ENCODE peak calls at places on chromosomes 6 and 20, in nine cellular contexts. W is BJ, Q is HepG2, V is endothelial cell of umbilical vein, T is tibial artery, H is heart left ventricle, X is WTC11, E is progenitor cell of endocrine pancreas, J is LNCaP clone FGC. F is an unnamed sample.

GRCh38 chr20:56032251-56032650 is 26.9 kb upstream of the CBLN4 start:
- DNase-seq in H (no peak), W (no peak), X (no peak), J (no peak), E (no peak), T (no peak), Q (no peak), V (no peak), F (no peak)

GRCh38 chr6:47407295-47408281 is 70.0 kb upstream of the CD2AP start:
- DNase-seq in V (no peak), X (no peak), H (no peak), T (no peak), J (no peak), Q (no peak), E (no peak), W (peak; percentile 5), F (no peak)

GRCh38 chr20:40536866-40537265 is 152.2 kb downstream of the MAFB start:
- DNase-seq in X (no peak), H (no peak), J (no peak), E (no peak), V (no peak), T (no peak), W (no peak), Q (no peak), F (no peak)

GRCh38 chr6:44859901-44860410 is 468.2 kb upstream of the RUNX2 start:
- DNase-seq in J (no peak), V (no peak), W (no peak), H (no peak), X (no peak), Q (no peak), E (no peak), T (no peak), F (no peak)

GRCh38 chr6:6090861-6091607 is 84.3 kb upstream of the NRN1 start:
- DNase-seq in J (no peak), E (no peak), W (no peak), X (no peak), T (no peak), H (no peak), Q (no peak), V (no peak), F (no peak)

GRCh38 chr6:1024587-1024986 is 287.3 kb upstream of the FOXQ1 start:
- DNase-seq in T (no peak), X (no peak), J (peak; percentile 85), W (peak; percentile 95), H (no peak), V (no peak), E (no peak), Q (peak; percentile 52), F (no peak)

GRCh38 chr6:13863699-13864155 is 49.4 kb upstream of the MCUR1 start:
- DNase-seq in E (no peak), Q (peak; percentile 25), X (no peak), J (no peak), V (no peak), H (no peak), W (no peak), T (no peak), F (no peak)

GRCh38 chr6:155993248-155993647 is 537.6 kb upstream of the NOX3 start:
- DNase-seq in E (no peak), T (no peak), X (no peak), V (no peak), J (no peak), Q (no peak), H (no peak), W (no peak), F (no peak)

GRCh38 chr20:50019466-50020256 is 36.9 kb downstream of the SNAI1 start:
- DNase-seq in Q (no peak), H (peak; percentile 75), E (no peak), T (no peak), X (no peak), V (no peak), J (peak; percentile 94), W (no peak), F (no peak)

GRCh38 chr6:143531720-143532504 is 20.4 kb upstream of the FUCA2 start:
- DNase-seq in T (no peak), J (no peak), V (no peak), Q (no peak), X (no peak), E (no peak), H (no peak), W (no peak), F (no peak)

GRCh38 chr6:139133272-139133671 is 1.6 kb upstream of the HECA start:
- DNase-seq in H (no peak), W (no peak), Q (peak; percentile 6), J (no peak), T (no peak), X (no peak), V (no peak), E (no peak), F (no peak)

GRCh38 chr6:101509556-101509955 is 116.0 kb downstream of the GRIK2 start:
- DNase-seq in W (peak; percentile 88), V (no peak), X (no peak), J (no peak), T (no peak), Q (no peak), E (no peak), H (no peak), F (no peak)

GRCh38 chr20:52539891-52540290 is 348.3 kb upstream of the ZFP64 start:
- DNase-seq in X (no peak), Q (no peak), J (no peak), V (no peak), E (no peak), H (no peak), T (no peak), W (no peak), F (no peak)

GRCh38 chr6:40999498-41000070 is 39.4 kb downstream of the UNC5CL start:
- DNase-seq in V (peak; percentile 44), H (peak; percentile 67), X (peak; percentile 72), J (no peak), T (peak; percentile 61), W (no peak), E (no peak), Q (peak; percentile 80), F (no peak)

GRCh38 chr20:32832664-32833063 is 12.9 kb downstream of the MAPRE1 start:
- DNase-seq in X (no peak), E (no peak), W (no peak), H (no peak), Q (no peak), T (no peak), V (no peak), J (no peak), F (no peak)

GRCh38 chr20:1932971-1933370 is 37.8 kb downstream of the SIRPA start:
- DNase-seq in Q (no peak), V (no peak), T (no peak), H (no peak), J (no peak), W (no peak), E (no peak), X (no peak), F (no peak)

GRCh38 chr6:123393333-123393732 is 243.4 kb downstream of the TRDN start:
- DNase-seq in J (peak; percentile 38), T (no peak), Q (peak; percentile 6), X (no peak), V (peak; percentile 12), H (no peak), W (no peak), E (no peak), F (no peak)
- TF ChIP-seq CTCF in J (peak; percentile 60), T (peak; percentile 26), Q (peak; percentile 26), X (no peak), V (no peak), H (no peak), W (no peak), E (peak; percentile 41), F (peak; percentile 68)

DNA sequence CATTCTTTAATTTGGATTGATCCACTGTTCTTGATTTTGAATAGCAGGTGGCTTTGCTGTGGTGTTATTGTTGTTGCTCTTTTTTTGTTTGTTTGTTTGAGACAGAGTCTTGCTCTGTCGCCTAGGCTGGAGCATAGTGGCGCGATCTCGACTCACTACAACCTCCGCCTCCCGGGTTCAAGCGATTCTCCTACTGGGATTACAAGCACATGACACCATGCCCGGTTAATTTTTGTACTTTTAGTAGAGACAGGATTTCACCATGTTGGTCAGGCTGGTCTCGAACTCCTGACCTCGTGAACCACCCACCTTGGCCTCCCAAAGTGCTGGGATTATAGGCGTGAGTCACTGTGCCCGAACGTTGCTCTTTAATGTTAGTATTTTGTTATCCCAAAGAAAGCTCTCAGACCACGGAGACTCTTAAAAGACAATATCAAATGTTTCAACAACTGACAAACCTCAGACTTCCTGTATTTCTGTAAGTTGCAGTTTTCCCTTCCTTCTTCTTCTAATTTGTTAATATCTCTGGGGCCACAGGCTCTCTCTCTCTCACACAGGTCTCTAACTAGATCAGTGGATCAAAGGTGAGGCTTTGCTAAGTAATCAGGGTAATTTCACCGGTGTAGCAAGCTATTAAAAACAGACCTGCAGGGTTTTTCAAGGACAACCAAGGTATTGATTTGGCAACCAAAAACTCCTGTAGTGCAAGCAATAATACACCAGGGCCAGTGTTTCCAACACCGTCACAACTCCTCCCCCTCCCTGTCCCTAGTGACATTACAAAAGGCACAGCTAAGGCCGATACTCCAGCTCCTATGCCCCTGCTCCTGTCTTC is 48.8 kb upstream of the ZNF217 start:
- DNase-seq in W (peak; percentile 52), J (no peak), T (peak; percentile 37), X (no peak), V (no peak), Q (peak; percentile 99), H (no peak), E (no peak), F (no peak)
- TF ChIP-seq CTCF in W (no peak), J (no peak), T (no peak), X (no peak), V (no peak), Q (peak; percentile 47), H (no peak), E (peak; percentile 11), F (peak; percentile 17)

DNA sequence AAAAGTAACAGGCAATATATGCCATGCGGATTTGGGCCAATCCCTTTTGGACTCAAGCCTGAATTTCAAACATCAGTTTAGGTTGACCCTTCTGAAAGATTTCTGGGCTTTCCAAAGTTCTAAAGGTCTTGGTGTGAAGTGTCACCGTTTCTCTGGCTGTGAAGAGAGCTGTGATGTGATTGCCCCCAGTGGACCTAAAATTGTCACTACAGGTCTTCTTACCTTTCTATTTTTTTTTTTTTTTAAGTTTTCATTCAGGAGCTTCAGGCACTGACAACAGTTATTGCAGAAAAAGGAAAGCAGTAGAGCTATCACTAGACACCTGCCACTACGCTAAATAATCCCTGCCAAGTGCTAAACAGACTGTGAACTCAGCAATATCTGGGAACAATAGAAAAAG is 75.7 kb upstream of the OPRM1 start:
- DNase-seq in H (no peak), J (no peak), X (no peak), V (no peak), T (no peak), Q (no peak), W (no peak), E (no peak), F (no peak)
- TF ChIP-seq CTCF in H (no peak), J (no peak), X (no peak), V (no peak), T (no peak), Q (no peak), W (no peak), E (no peak), F (no peak)

DNA sequence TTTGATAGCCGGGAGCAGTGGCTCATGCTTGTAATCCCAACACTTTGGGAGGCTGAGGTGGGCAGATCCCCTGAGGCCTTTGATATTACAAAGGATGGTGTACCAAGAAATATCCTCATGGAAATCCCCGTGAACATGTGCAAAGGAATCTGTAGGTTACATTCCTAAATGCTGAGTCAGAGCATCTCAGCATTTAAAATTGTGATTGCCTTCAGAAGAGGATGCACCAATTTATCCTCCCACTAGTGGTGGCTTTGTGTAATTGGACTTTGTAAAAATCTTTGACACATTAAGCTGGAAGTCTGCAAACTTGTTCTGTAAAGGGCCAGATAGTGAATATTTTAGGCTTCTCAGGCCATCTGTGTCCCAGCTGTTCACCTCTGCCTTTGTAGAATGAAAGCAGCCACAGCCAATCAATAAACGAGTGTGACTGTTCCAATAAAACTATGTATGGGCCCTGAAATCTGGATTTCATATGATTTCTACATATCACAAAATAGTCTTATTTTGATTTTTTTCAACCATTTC is 11.8 kb downstream of the TMEM14B start:
- DNase-seq in H (no peak), W (peak; percentile 59), T (no peak), J (peak; percentile 43), X (no peak), Q (peak; percentile 88), E (no peak), V (peak; percentile 85), F (no peak)
- TF ChIP-seq CTCF in H (peak; percentile 38), W (peak; percentile 66), T (no peak), J (peak; percentile 50), X (peak; percentile 39), Q (peak; percentile 33), E (peak; percentile 55), V (peak; percentile 47), F (peak; percentile 71)